ENCODE peak calls at places on chromosomes 3 and 15, in seven cellular contexts. A, S, Z, U, F, L and K are unnamed samples.

GRCh38 chr3:42159147-42159546 is 68.0 kb downstream of the TRAK1 start:
- DNase-seq in A (no peak), S (peak), Z (no peak), U (no peak), F (no peak), L (no peak), K (no peak)

GRCh38 chr3:171770689-171771620 is 39.3 kb downstream of the PLD1 start:
- DNase-seq in A (peak), S (peak), Z (peak), U (peak), F (no peak), L (no peak), K (peak)

GRCh38 chr3:150384517-150385212 is 23.4 kb upstream of the TSC22D2 start:
- DNase-seq in A (no peak), S (no peak), Z (no peak), U (no peak), F (no peak), L (peak), K (peak)

GRCh38 chr15:99032935-99033334 is 25.3 kb upstream of the PGPEP1L start:
- DNase-seq in A (no peak), S (no peak), Z (no peak), U (no peak), F (no peak), L (no peak), K (no peak)

GRCh38 chr3:11120091-11120845 is 34.0 kb upstream of the HRH1 start:
- DNase-seq in A (no peak), S (no peak), Z (no peak), U (peak), F (no peak), L (no peak), K (no peak)

GRCh38 chr3:74847093-74847492 is 232.6 kb upstream of the CNTN3 start:
- DNase-seq in A (no peak), S (no peak), Z (no peak), U (no peak), F (no peak), L (no peak), K (no peak)

GRCh38 chr3:137249311-137249940 is 291.6 kb downstream of the IL20RB start:
- DNase-seq in A (no peak), S (no peak), Z (no peak), U (no peak), F (no peak), L (no peak), K (no peak)

GRCh38 chr3:159884661-159885402 is 103.8 kb upstream of the IL12A start:
- DNase-seq in A (peak), S (no peak), Z (peak), U (peak), F (no peak), L (no peak), K (peak)

GRCh38 chr3:22284559-22284958 is 533.5 kb upstream of the ZNF385D start:
- DNase-seq in A (peak), S (no peak), Z (no peak), U (peak), F (no peak), L (no peak), K (no peak)

GRCh38 chr3:170178631-170179030 is 2.9 kb downstream of the PHC3 start:
- DNase-seq in A (no peak), S (no peak), Z (no peak), U (no peak), F (no peak), L (peak), K (peak)

GRCh38 chr3:9553021-9553948 is at the start of gene LHFPL4:
- DNase-seq in A (no peak), S (no peak), Z (no peak), U (no peak), F (no peak), L (no peak), K (peak)

GRCh38 chr3:78022232-78022631 is 982.3 kb downstream of the ROBO2 start:
- DNase-seq in A (no peak), S (no peak), Z (no peak), U (no peak), F (no peak), L (no peak), K (no peak)

GRCh38 chr3:46695177-46695961 is 1.9 kb upstream of the ALS2CL start:
- DNase-seq in A (no peak), S (peak), Z (no peak), U (peak), F (no peak), L (peak), K (peak)

GRCh38 chr15:31358163-31358562 is 31.5 kb downstream of the KLF13 start:
- DNase-seq in A (no peak), S (no peak), Z (no peak), U (no peak), F (no peak), L (no peak), K (no peak)

GRCh38 chr15:85489773-85490493 is 109.5 kb downstream of the AKAP13 start:
- DNase-seq in A (peak), S (no peak), Z (no peak), U (no peak), F (no peak), L (no peak), K (no peak)

GRCh38 chr15:42364529-42364928 is 5.2 kb downstream of the CAPN3 start:
- DNase-seq in A (peak), S (peak), Z (no peak), U (peak), F (no peak), L (no peak), K (no peak)

GRCh38 chr3:195859061-195859845 is 47.5 kb upstream of the MUC4 start:
- DNase-seq in A (peak), S (peak), Z (peak), U (peak), F (no peak), L (peak), K (peak)

GRCh38 chr3:10738688-10739372 is 77.2 kb upstream of the SLC6A11 start:
- DNase-seq in A (peak), S (peak), Z (no peak), U (peak), F (no peak), L (peak), K (peak)

GRCh38 chr3:173397161-173398110 is at the start of gene NLGN1:
- DNase-seq in A (peak), S (peak), Z (no peak), U (peak), F (no peak), L (peak), K (peak)

GRCh38 chr3:189554868-189555557 is 76.2 kb upstream of the TP63 start:
- DNase-seq in A (no peak), S (no peak), Z (peak), U (no peak), F (no peak), L (no peak), K (no peak)

GRCh38 chr15:84976746-84977345 is 4.8 kb upstream of the PDE8A start:
- DNase-seq in A (no peak), S (no peak), Z (no peak), U (no peak), F (no peak), L (no peak), K (peak)

GRCh38 chr15:31016446-31016915 is 25.1 kb upstream of the MTMR10 start:
- DNase-seq in A (peak), S (no peak), Z (no peak), U (peak), F (peak), L (no peak), K (no peak)

GRCh38 chr3:55332191-55332590 is 154.9 kb downstream of the WNT5A start:
- DNase-seq in A (no peak), S (no peak), Z (no peak), U (no peak), F (no peak), L (no peak), K (no peak)

GRCh38 chr3:9957214-9957613 is 5.0 kb upstream of the PRRT3 start:
- DNase-seq in A (peak), S (no peak), Z (no peak), U (no peak), F (no peak), L (no peak), K (no peak)

DNA sequence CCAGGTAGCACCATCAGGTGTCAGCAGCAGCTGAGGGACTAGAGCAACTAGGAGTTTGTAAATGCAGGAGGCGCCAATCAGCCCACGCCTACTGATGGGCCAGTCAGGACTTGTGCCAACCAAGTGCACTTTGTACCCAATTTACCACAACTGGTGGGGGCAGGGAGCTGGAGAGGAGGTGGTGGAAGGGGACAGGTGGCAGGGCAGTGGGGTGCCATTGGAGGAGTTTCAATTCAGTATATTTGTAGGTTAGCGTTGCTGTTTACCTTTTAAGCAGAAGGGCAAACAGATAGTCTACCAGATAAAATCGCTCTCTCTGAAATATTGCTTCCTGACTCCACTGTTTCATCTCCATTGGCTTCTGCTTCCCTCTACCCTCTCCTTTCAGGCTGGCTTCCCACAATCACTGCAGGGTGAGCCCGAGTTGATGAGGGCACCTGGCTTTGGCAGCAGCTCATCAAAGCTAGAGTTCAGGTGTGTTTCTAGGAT is 75.7 kb downstream of the TRIM69 start:
- DNase-seq in A (no peak), S (peak), Z (no peak), U (no peak), F (no peak), L (no peak), K (no peak)
- TF ChIP-seq CTCF in A (no peak), S (no peak), Z (no peak), U (no peak), F (no peak), L (no peak), K (no peak)

GRCh38 chr15:63025460-63025859 is 17.1 kb upstream of the TPM1 start:
- DNase-seq in A (no peak), S (no peak), Z (no peak), U (no peak), F (no peak), L (no peak), K (no peak)
- TF ChIP-seq CTCF in A (no peak), S (no peak), Z (no peak), U (no peak), F (no peak), L (no peak), K (no peak)

GRCh38 chr3:186257866-186258265 is 104.2 kb downstream of the DGKG start:
- DNase-seq in A (no peak), S (no peak), Z (no peak), U (peak), F (no peak), L (no peak), K (no peak)

GRCh38 chr3:186254676-186255665 is 107.1 kb downstream of the DGKG start:
- DNase-seq in A (no peak), S (no peak), Z (no peak), U (no peak), F (no peak), L (peak), K (peak)

GRCh38 chr3:186258968-186259367 is 103.1 kb downstream of the DGKG start:
- DNase-seq in A (no peak), S (no peak), Z (no peak), U (no peak), F (no peak), L (no peak), K (no peak)

GRCh38 chr3:186251948-186252619 is 110.0 kb downstream of the DGKG start:
- DNase-seq in A (no peak), S (no peak), Z (no peak), U (no peak), F (no peak), L (no peak), K (no peak)

DNA sequence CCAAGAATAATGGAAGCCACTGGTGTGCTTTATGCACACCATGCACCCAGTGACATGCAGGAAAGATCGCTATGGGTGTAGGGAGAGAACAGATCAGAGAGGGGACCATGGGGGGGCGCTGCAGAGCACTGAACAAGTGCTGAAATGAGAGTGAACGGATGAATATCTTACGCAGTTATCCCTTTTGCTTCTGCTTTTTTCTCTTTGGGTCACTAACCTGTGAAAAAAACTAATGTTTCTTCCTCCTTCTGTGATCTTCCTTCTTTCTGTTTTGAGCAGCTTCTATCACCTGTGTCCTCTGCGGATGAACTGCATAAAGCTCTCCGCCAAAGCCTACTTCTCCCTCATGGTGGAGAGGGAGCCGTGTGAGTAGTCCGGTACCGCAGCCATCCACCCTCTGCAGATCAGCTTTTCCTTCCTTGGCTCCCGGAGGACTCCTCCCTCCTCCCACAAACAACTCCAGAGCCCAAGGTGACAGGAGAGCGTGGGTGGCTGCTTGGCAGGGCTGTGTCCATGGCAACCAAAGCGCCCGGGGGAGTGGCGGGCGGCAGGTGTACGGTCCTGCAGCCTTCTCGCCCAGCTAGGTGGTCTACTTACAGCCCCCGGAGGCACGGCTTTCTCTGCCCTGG is 106.2 kb downstream of the DGKG start:
- DNase-seq in A (no peak), S (no peak), Z (no peak), U (no peak), F (no peak), L (peak), K (peak)
- TF ChIP-seq CTCF in A (no peak), S (no peak), Z (peak), U (no peak), F (no peak), L (peak), K (peak)

GRCh38 chr3:24002129-24002528 is 57.0 kb downstream of the NR1D2 start:
- DNase-seq in A (no peak), S (no peak), Z (no peak), U (no peak), F (no peak), L (no peak), K (no peak)

GRCh38 chr3:23996058-23996457 is 51.0 kb downstream of the NR1D2 start:
- DNase-seq in A (peak), S (no peak), Z (no peak), U (no peak), F (no peak), L (no peak), K (no peak)

GRCh38 chr3:24003466-24003865 is 58.4 kb downstream of the NR1D2 start:
- DNase-seq in A (no peak), S (no peak), Z (no peak), U (no peak), F (no peak), L (no peak), K (no peak)

GRCh38 chr3:23994247-23994574 is 49.1 kb downstream of the NR1D2 start:
- DNase-seq in A (peak), S (no peak), Z (no peak), U (peak), F (no peak), L (no peak), K (no peak)

DNA sequence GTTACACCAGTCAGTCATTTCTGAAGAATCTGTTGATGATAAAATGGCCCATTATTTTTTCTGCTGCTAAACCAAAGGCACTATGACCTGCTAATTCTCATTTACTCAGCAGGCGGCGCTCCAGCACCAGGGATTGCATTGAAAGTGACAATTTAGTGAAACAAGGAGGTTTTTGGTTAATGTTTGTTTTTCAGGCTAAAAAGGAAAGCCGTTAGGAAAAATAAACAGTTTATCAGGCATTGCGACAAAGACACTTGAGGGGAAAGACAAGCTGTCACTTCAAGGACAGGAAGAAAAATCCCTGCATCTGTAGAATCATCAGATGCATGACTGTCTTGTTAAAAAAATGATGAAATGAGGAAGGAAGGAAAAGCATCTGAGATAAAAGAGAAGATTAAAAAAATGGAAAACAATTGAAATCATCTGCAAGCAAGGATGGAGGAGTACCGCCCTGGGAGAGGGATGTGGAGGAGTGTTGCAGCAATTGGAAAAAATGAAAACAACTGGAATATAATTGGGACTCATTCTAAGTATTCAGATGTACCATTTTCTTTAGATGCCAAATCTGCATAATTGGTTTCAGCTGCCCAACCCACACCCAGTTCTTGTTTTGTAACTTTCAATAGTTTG is 54.0 kb downstream of the NR1D2 start:
- DNase-seq in A (peak), S (peak), Z (no peak), U (peak), F (no peak), L (peak), K (peak)
- TF ChIP-seq CTCF in A (peak), S (peak), Z (peak), U (no peak), F (peak), L (peak), K (peak)

DNA sequence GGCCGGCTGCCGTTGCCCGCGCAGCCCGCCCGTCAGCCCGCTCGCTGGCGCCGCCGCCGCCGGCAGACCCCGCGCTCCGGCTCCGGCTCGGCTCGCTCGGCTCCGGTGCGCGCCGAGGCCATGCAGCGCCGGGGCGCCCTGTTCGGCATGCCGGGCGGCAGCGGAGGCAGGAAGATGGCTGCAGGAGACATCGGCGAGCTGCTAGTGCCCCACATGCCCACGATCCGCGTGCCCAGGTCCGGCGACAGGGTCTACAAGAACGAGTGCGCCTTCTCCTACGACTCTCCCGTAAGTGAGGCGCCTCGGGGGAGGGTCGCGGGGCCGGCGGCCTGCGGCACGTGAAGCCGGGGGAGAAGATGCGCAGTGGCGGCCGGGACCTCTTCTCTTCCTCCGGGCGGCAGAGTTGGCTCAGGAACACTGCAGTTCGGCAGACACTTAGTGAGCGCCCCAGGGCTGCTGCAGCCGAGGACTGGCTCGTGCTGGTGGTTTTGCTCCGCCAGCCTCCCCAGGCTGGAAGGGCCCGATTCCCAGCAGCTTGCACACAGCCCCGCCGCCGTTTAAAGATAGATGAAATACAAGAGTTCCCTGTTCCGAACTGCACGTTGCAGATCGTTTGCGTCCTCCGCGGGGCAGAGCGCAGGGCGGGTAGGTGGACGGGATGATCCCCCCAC is 401 bp downstream of the USP13 start:
- DNase-seq in A (peak), S (peak), Z (peak), U (peak), F (peak), L (peak), K (peak)
- TF ChIP-seq CTCF in A (peak), S (no peak), Z (peak), U (no peak), F (peak), L (no peak), K (peak)